ENCODE peak calls at places on chromosomes 13 and 19, in ten cellular contexts. N is GM23338, K is PC-9, O is uterus, R is type B pancreatic cell, S is IMR-90, I is left ventricle myocardium inferior, E is AG10803, T is ascending aorta, X is WTC11. H is an unnamed sample.

GRCh38 chr19:5306531-5306930 is 34.1 kb downstream of the PTPRS start:
- DNase-seq in K (no peak), T (no peak), N (no peak), S (no peak), O (no peak), R (no peak), X (no peak), E (no peak), I (no peak), H (no peak)

GRCh38 chr19:40380199-40381037 is 9.6 kb downstream of the HIPK4 start:
- DNase-seq in I (no peak), K (no peak), T (no peak), X (no peak), S (no peak), R (no peak), E (no peak), O (no peak), N (no peak), H (no peak)

GRCh38 chr13:111011899-111012298 is 97.0 kb upstream of the ANKRD10 start:
- DNase-seq in N (no peak), R (no peak), X (no peak), E (peak), I (no peak), T (no peak), K (no peak), O (no peak), S (no peak), H (no peak)

GRCh38 chr13:50993371-50993770 is 83.8 kb downstream of the RNASEH2B start:
- DNase-seq in X (no peak), T (no peak), O (no peak), I (no peak), N (no peak), E (no peak), K (no peak), S (no peak), R (no peak), H (no peak)

GRCh38 chr19:5369962-5370367 is 29.4 kb upstream of the PTPRS start:
- DNase-seq in S (no peak), R (peak), I (peak), N (peak), K (no peak), O (peak), T (no peak), E (no peak), X (peak), H (peak)

GRCh38 chr13:113842336-113843062 is 21.4 kb downstream of the GAS6 start:
- DNase-seq in S (no peak), X (no peak), T (no peak), I (peak), K (no peak), R (no peak), N (no peak), E (no peak), O (peak), H (no peak)

GRCh38 chr13:98022210-98022609 is 68.7 kb downstream of the IPO5 start:
- DNase-seq in E (peak), K (no peak), O (no peak), R (no peak), T (no peak), X (no peak), N (no peak), I (no peak), S (peak), H (no peak)

GRCh38 chr19:23957660-23958281 is 43.1 kb downstream of the ZNF726 start:
- DNase-seq in X (no peak), O (no peak), N (no peak), T (no peak), R (no peak), E (peak), K (peak), I (no peak), S (peak), H (no peak)

GRCh38 chr13:80038371-80038770 is 302.6 kb downstream of the SPRY2 start:
- DNase-seq in X (no peak), N (no peak), O (no peak), T (no peak), I (no peak), E (no peak), K (no peak), S (no peak), R (no peak), H (no peak)

GRCh38 chr13:77353980-77354379 is 27.1 kb upstream of the MYCBP2 start:
- DNase-seq in I (no peak), N (no peak), R (no peak), T (no peak), X (no peak), K (no peak), O (no peak), S (no peak), E (no peak), H (no peak)

GRCh38 chr19:11238781-11239376 is 540 bp upstream of the ANGPTL8 start:
- DNase-seq in N (no peak), K (no peak), I (no peak), S (no peak), E (no peak), T (no peak), R (no peak), X (no peak), O (no peak), H (no peak)

GRCh38 chr19:13920524-13920923 is 14.5 kb downstream of the CC2D1A start:
- DNase-seq in N (no peak), O (no peak), S (no peak), K (no peak), R (no peak), T (no peak), X (no peak), E (no peak), I (no peak), H (no peak)

GRCh38 chr19:10206226-10206873 is 11.6 kb upstream of the DNMT1 start:
- DNase-seq in E (peak), S (peak), R (no peak), N (no peak), X (no peak), K (peak), I (no peak), T (no peak), O (no peak), H (no peak)

GRCh38 chr13:76672422-76672821 is 213.8 kb downstream of the KCTD12 start:
- DNase-seq in K (no peak), X (no peak), S (peak), E (peak), N (no peak), T (no peak), R (no peak), I (no peak), O (no peak), H (no peak)

GRCh38 chr19:2171349-2172145 is 7.8 kb downstream of the DOT1L start:
- DNase-seq in E (no peak), T (no peak), N (peak), R (no peak), I (peak), X (peak), K (no peak), O (no peak), S (peak), H (peak)

GRCh38 chr19:32453736-32454135 is 48.2 kb downstream of the DPY19L3 start:
- DNase-seq in R (no peak), T (no peak), K (no peak), I (no peak), X (no peak), N (no peak), S (peak), O (no peak), E (peak), H (no peak)

GRCh38 chr13:42883142-42883541 is 101.8 kb downstream of the FAM216B start:
- DNase-seq in O (no peak), K (no peak), E (no peak), I (no peak), X (no peak), N (no peak), S (no peak), R (no peak), T (no peak), H (no peak)

GRCh38 chr13:42880241-42880640 is 98.9 kb downstream of the FAM216B start:
- DNase-seq in O (peak), X (no peak), K (no peak), E (peak), T (no peak), N (no peak), R (no peak), S (no peak), I (no peak), H (no peak)

GRCh38 chr13:42878721-42879120 is 97.3 kb downstream of the FAM216B start:
- DNase-seq in K (no peak), O (no peak), N (no peak), R (no peak), I (no peak), S (no peak), X (no peak), T (no peak), E (peak), H (no peak)

GRCh38 chr13:42885325-42885724 is 103.9 kb downstream of the FAM216B start:
- DNase-seq in X (no peak), K (no peak), O (no peak), I (no peak), N (no peak), T (no peak), E (no peak), S (no peak), R (no peak), H (no peak)

DNA sequence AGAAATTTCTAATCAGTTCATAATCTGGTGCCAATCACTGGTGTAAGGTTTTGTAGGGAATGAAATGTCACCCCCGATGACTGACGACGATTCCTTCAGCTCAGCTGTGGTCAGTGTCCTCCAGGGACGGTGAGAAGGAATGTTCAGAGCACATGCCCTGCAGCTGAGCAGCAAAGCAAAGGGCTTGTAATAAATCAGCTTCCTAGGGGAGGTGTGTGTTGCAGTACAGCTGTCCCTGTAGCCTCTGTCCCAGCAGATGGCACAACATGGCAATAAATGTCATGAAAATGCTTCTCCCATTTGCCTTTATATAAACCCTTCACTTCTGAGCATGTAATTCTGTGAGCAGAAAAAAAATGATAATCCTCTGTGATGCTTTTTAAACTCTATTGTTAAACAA is 102.4 kb downstream of the FAM216B start:
- DNase-seq in R (no peak), T (no peak), X (no peak), K (no peak), N (no peak), I (no peak), S (peak), O (no peak), E (peak), H (no peak)
- TF ChIP-seq CTCF in R (peak), T (no peak), X (no peak), K (peak), N (peak), I (peak), S (no peak), O (no peak), E (peak), H (no peak)

DNA sequence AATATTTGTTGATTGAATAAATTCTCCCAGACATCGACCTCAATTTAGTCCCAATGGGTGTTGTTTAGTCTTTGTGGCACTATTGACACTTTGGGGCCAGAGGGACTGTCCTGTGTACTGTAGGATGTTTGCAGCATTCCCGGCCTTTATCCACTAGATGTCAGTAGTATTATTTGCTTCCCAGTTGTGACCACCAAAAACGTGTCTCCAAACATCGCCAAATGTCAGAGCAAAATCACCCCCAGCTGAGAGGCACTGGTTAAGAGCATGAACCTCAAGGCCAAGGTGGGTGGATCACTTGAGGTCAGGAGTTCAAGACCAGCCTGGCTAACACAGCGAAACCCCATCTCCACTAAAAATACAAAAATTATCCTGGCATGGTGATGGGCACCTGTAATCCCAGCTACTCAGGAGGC is 15.4 kb downstream of the NLRP12 start:
- DNase-seq in R (no peak), T (no peak), K (peak), O (no peak), I (no peak), X (peak), E (peak), S (peak), N (peak), H (no peak)
- TF ChIP-seq CTCF in R (peak), T (no peak), K (peak), O (no peak), I (peak), X (no peak), E (peak), S (peak), N (peak), H (no peak)

GRCh38 chr19:4256563-4256962 is 9.7 kb downstream of the YJU2 start:
- DNase-seq in X (no peak), S (no peak), K (no peak), T (no peak), N (peak), R (no peak), I (no peak), E (no peak), O (no peak), H (no peak)
- TF ChIP-seq CTCF in X (no peak), S (no peak), K (no peak), T (no peak), N (peak), R (no peak), I (no peak), E (no peak), O (no peak), H (no peak)

DNA sequence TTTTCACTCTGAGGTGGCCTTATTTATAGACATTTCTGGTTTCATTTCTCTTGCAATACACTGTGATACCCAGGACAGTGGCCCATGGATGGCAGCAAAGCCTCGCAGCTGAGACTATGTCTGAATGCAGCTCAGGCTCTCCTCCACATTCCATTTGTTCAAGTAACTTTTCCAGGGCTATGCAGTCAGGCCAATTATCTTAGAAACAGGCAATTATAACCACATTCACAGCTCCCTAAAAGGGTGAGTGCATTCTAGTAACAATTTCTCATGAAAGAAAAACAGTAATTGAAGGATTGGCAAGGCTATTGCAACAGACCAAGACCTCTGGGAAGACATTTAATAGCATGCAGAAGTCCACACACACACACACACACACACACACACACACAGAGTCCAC is 264.0 kb downstream of the TBC1D4 start:
- DNase-seq in K (no peak), I (no peak), S (peak), O (no peak), X (no peak), T (no peak), N (no peak), E (peak), R (no peak), H (no peak)
- TF ChIP-seq CTCF in K (no peak), I (no peak), S (no peak), O (no peak), X (no peak), T (no peak), N (no peak), E (peak), R (no peak), H (no peak)

GRCh38 chr19:19661675-19662251 is 1.7 kb downstream of the ATP13A1 start:
- DNase-seq in X (no peak), K (no peak), O (no peak), S (no peak), E (no peak), R (no peak), I (no peak), N (no peak), T (no peak), H (no peak)

GRCh38 chr19:19662344-19662743 is 1.1 kb downstream of the ATP13A1 start:
- DNase-seq in K (no peak), I (no peak), E (no peak), R (no peak), O (no peak), S (no peak), N (no peak), T (no peak), X (no peak), H (no peak)

GRCh38 chr19:19661141-19661674 is 2.3 kb downstream of the ATP13A1 start:
- DNase-seq in X (no peak), K (no peak), I (no peak), S (no peak), N (no peak), T (no peak), O (no peak), R (no peak), E (no peak), H (no peak)

GRCh38 chr19:19662866-19663291 is 597 bp downstream of the ATP13A1 start:
- DNase-seq in X (no peak), S (peak), K (no peak), E (no peak), R (no peak), N (no peak), I (peak), O (no peak), T (no peak), H (no peak)

DNA sequence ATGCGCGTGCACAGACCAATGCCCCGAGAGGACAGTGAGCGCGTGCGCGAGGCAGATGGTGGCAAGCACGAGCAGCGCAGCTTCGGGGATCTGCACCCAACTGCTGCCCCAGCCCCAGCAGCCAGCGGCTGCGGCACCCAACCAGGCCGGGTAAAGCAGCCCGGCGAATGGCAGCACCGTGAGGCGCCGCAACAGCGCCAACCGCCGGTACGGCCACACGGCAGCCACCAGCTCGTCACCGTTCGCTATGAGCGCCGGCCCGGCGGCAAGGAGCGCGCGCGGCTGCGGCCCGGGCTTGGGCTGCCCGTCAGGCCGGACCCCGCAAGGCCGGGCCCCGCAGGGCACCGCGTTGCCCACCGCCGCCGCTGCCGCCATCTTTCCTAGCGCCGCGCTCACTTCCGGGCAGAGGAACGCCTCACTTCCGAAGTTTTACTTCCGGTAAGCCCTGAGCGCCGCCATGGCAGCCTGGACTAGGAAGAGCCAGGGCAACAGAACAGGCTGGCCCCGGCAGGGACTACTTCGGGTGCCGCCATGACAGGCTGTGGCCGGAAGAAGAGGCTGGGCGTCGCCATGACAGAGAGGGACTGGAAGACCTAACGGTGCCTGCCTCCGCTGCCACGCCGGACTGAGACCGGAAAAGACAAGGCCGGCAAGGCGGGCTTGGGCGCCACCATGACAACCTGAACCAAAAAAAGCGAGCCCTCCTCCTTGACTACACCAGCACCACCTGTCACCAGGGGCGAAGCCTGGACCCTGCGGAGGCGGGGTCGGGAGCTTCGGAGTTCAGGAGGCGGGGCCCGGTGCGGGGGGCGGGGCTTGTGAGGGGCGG is at the start of gene ATP13A1:
- DNase-seq in O (peak), N (peak), E (peak), X (peak), T (peak), R (peak), S (peak), I (peak), K (peak), H (peak)
- TF ChIP-seq CTCF in O (peak), N (no peak), E (peak), X (no peak), T (no peak), R (peak), S (no peak), I (peak), K (no peak), H (no peak)

GRCh38 chr13:109783447-109783814 is 3.0 kb downstream of the IRS2 start:
- DNase-seq in I (no peak), S (no peak), O (no peak), T (no peak), R (no peak), N (peak), X (peak), K (peak), E (no peak), H (no peak)
- TF ChIP-seq CTCF in I (no peak), S (no peak), O (no peak), T (no peak), R (no peak), N (no peak), X (no peak), K (peak), E (no peak), H (no peak)